ENCODE peak calls at places on chromosome 12, in ten cellular contexts. One of them, this sample, is unnamed.

GRCh38 chr12:93766802-93767523 is 89.8 kb downstream of the CRADD start:
- DNase-seq in neuronal stem cell: no peak
- DNase-seq in SK-N-MC: no peak
- DNase-seq in RWPE1: peak; percentile 55
- DNase-seq in uterus: no peak
- DNase-seq in endodermal cell: no peak
- DNase-seq in fibroblast of lung: peak; percentile 60
- DNase-seq in iPS DF 6.9: no peak
- DNase-seq in CD4-positive, alpha-beta memory T cell: peak; percentile 33
- DNase-seq in ovary: no peak
- DNase-seq in this sample: no peak

GRCh38 chr12:124506145-124506831 is 61.1 kb downstream of the NCOR2 start:
- DNase-seq in ovary: peak; percentile 90
- DNase-seq in fibroblast of lung: peak; percentile 77
- DNase-seq in neuronal stem cell: no peak
- DNase-seq in CD4-positive, alpha-beta memory T cell: no peak
- DNase-seq in iPS DF 6.9: no peak
- DNase-seq in RWPE1: no peak
- DNase-seq in endodermal cell: peak; percentile 77
- DNase-seq in SK-N-MC: no peak
- DNase-seq in uterus: peak; percentile 87
- DNase-seq in this sample: no peak

GRCh38 chr12:332581-333205 is 56.4 kb downstream of the KDM5A start:
- DNase-seq in iPS DF 6.9: no peak
- DNase-seq in SK-N-MC: no peak
- DNase-seq in uterus: no peak
- DNase-seq in endodermal cell: no peak
- DNase-seq in CD4-positive, alpha-beta memory T cell: no peak
- DNase-seq in ovary: no peak
- DNase-seq in neuronal stem cell: no peak
- DNase-seq in RWPE1: no peak
- DNase-seq in fibroblast of lung: peak; percentile 40
- DNase-seq in this sample: no peak

GRCh38 chr12:47816646-47817271 is 2.9 kb downstream of the HDAC7 start:
- DNase-seq in iPS DF 6.9: no peak
- DNase-seq in endodermal cell: peak; percentile 74
- DNase-seq in RWPE1: no peak
- DNase-seq in fibroblast of lung: no peak
- DNase-seq in SK-N-MC: no peak
- DNase-seq in ovary: peak; percentile 61
- DNase-seq in neuronal stem cell: no peak
- DNase-seq in CD4-positive, alpha-beta memory T cell: no peak
- DNase-seq in uterus: no peak
- DNase-seq in this sample: no peak

GRCh38 chr12:102847131-102847530 is 69.9 kb downstream of the PAH start:
- DNase-seq in iPS DF 6.9: no peak
- DNase-seq in endodermal cell: no peak
- DNase-seq in CD4-positive, alpha-beta memory T cell: no peak
- DNase-seq in uterus: no peak
- DNase-seq in ovary: no peak
- DNase-seq in neuronal stem cell: no peak
- DNase-seq in RWPE1: no peak
- DNase-seq in SK-N-MC: no peak
- DNase-seq in fibroblast of lung: no peak
- DNase-seq in this sample: no peak

GRCh38 chr12:121628536-121628935 is 2.2 kb downstream of the ORAI1 start:
- DNase-seq in CD4-positive, alpha-beta memory T cell: peak; percentile 10
- DNase-seq in endodermal cell: no peak
- DNase-seq in neuronal stem cell: no peak
- DNase-seq in SK-N-MC: no peak
- DNase-seq in fibroblast of lung: no peak
- DNase-seq in RWPE1: no peak
- DNase-seq in uterus: no peak
- DNase-seq in iPS DF 6.9: no peak
- DNase-seq in ovary: no peak
- DNase-seq in this sample: no peak

GRCh38 chr12:120292661-120293531 is at the start of gene RNU4-1:
- DNase-seq in RWPE1: peak; percentile 65
- DNase-seq in fibroblast of lung: peak; percentile 96
- DNase-seq in neuronal stem cell: peak; percentile 78
- DNase-seq in iPS DF 6.9: peak; percentile 87
- DNase-seq in endodermal cell: peak; percentile 96
- DNase-seq in SK-N-MC: peak; percentile 94
- DNase-seq in CD4-positive, alpha-beta memory T cell: peak; percentile 93
- DNase-seq in ovary: peak; percentile 70
- DNase-seq in uterus: peak; percentile 64
- DNase-seq in this sample: peak; percentile 20

GRCh38 chr12:47881826-47882427 is 22.9 kb downstream of the VDR start:
- DNase-seq in neuronal stem cell: no peak
- DNase-seq in SK-N-MC: no peak
- DNase-seq in CD4-positive, alpha-beta memory T cell: no peak
- DNase-seq in RWPE1: peak; percentile 42
- DNase-seq in ovary: no peak
- DNase-seq in endodermal cell: no peak
- DNase-seq in fibroblast of lung: peak; percentile 98
- DNase-seq in uterus: peak; percentile 28
- DNase-seq in iPS DF 6.9: no peak
- DNase-seq in this sample: no peak

GRCh38 chr12:95077341-95077740 is 3.9 kb upstream of the NR2C1 start:
- DNase-seq in CD4-positive, alpha-beta memory T cell: no peak
- DNase-seq in endodermal cell: no peak
- DNase-seq in SK-N-MC: no peak
- DNase-seq in ovary: no peak
- DNase-seq in uterus: no peak
- DNase-seq in fibroblast of lung: peak; percentile 18
- DNase-seq in RWPE1: no peak
- DNase-seq in iPS DF 6.9: no peak
- DNase-seq in neuronal stem cell: no peak
- DNase-seq in this sample: no peak

GRCh38 chr12:40701756-40702155 is 9.5 kb downstream of the CNTN1 start:
- DNase-seq in iPS DF 6.9: no peak
- DNase-seq in SK-N-MC: no peak
- DNase-seq in neuronal stem cell: no peak
- DNase-seq in ovary: no peak
- DNase-seq in fibroblast of lung: no peak
- DNase-seq in uterus: no peak
- DNase-seq in CD4-positive, alpha-beta memory T cell: no peak
- DNase-seq in endodermal cell: no peak
- DNase-seq in RWPE1: no peak
- DNase-seq in this sample: no peak

GRCh38 chr12:104930388-104931326 is 27.4 kb downstream of the SLC41A2 start:
- DNase-seq in RWPE1: no peak
- DNase-seq in uterus: no peak
- DNase-seq in neuronal stem cell: no peak
- DNase-seq in endodermal cell: no peak
- DNase-seq in SK-N-MC: no peak
- DNase-seq in CD4-positive, alpha-beta memory T cell: no peak
- DNase-seq in fibroblast of lung: peak; percentile 56
- DNase-seq in ovary: no peak
- DNase-seq in iPS DF 6.9: no peak
- DNase-seq in this sample: no peak

GRCh38 chr12:127078577-127079350 is 1188.2 kb upstream of the TMEM132C start:
- DNase-seq in endodermal cell: no peak
- DNase-seq in neuronal stem cell: no peak
- DNase-seq in SK-N-MC: peak; percentile 72
- DNase-seq in fibroblast of lung: no peak
- DNase-seq in iPS DF 6.9: no peak
- DNase-seq in CD4-positive, alpha-beta memory T cell: no peak
- DNase-seq in ovary: no peak
- DNase-seq in uterus: no peak
- DNase-seq in RWPE1: no peak
- DNase-seq in this sample: no peak

GRCh38 chr12:49323524-49324097 is 556 bp downstream of the TROAP start:
- DNase-seq in CD4-positive, alpha-beta memory T cell: no peak
- DNase-seq in ovary: no peak
- DNase-seq in iPS DF 6.9: no peak
- DNase-seq in RWPE1: no peak
- DNase-seq in fibroblast of lung: no peak
- DNase-seq in endodermal cell: no peak
- DNase-seq in SK-N-MC: no peak
- DNase-seq in neuronal stem cell: no peak
- DNase-seq in uterus: no peak
- DNase-seq in this sample: no peak

GRCh38 chr12:49327368-49327767 is 4.3 kb downstream of the TROAP start:
- DNase-seq in neuronal stem cell: no peak
- DNase-seq in endodermal cell: no peak
- DNase-seq in ovary: no peak
- DNase-seq in iPS DF 6.9: no peak
- DNase-seq in CD4-positive, alpha-beta memory T cell: no peak
- DNase-seq in fibroblast of lung: no peak
- DNase-seq in SK-N-MC: no peak
- DNase-seq in uterus: no peak
- DNase-seq in RWPE1: no peak
- DNase-seq in this sample: no peak

GRCh38 chr12:49325606-49326005 is 2.6 kb downstream of the TROAP start:
- DNase-seq in endodermal cell: no peak
- DNase-seq in ovary: no peak
- DNase-seq in CD4-positive, alpha-beta memory T cell: no peak
- DNase-seq in SK-N-MC: no peak
- DNase-seq in neuronal stem cell: no peak
- DNase-seq in iPS DF 6.9: no peak
- DNase-seq in RWPE1: no peak
- DNase-seq in uterus: no peak
- DNase-seq in fibroblast of lung: no peak
- DNase-seq in this sample: no peak

GRCh38 chr12:49322708-49323523 is at the start of gene TROAP:
- DNase-seq in endodermal cell: peak; percentile 100
- DNase-seq in SK-N-MC: peak; percentile 91
- DNase-seq in neuronal stem cell: peak; percentile 98
- DNase-seq in uterus: peak; percentile 97
- DNase-seq in ovary: peak; percentile 96
- DNase-seq in CD4-positive, alpha-beta memory T cell: peak; percentile 97
- DNase-seq in iPS DF 6.9: peak; percentile 96
- DNase-seq in fibroblast of lung: peak; percentile 96
- DNase-seq in RWPE1: peak; percentile 100
- DNase-seq in this sample: peak; percentile 96

DNA sequence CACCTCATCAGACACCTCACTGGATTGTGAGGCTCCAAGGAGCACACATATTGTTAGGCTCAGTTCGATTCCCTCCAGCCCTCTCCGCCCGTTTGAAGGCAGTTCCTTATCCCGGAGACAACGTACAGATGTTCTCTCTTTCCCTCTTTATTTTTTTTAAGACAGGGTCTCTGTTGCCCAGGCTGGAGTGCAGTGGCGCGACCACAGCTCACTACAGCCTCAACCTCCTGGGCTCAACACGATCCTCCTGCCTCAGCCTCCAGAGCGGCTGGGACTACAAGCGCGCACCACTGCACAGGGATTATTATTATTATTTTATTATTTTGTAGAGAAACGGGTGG is 718 bp upstream of the TROAP start:
- DNase-seq in neuronal stem cell: no peak
- DNase-seq in SK-N-MC: no peak
- DNase-seq in uterus: no peak
- DNase-seq in CD4-positive, alpha-beta memory T cell: no peak
- DNase-seq in RWPE1: no peak
- DNase-seq in ovary: no peak
- DNase-seq in iPS DF 6.9: no peak
- DNase-seq in fibroblast of lung: no peak
- DNase-seq in endodermal cell: peak; percentile 73
- DNase-seq in this sample: no peak
- H3K27ac ChIP-seq in neuronal stem cell: no peak overlapping the region
- H3K27ac ChIP-seq in SK-N-MC: peak overlapping the region; percentile 76
- H3K27ac ChIP-seq in uterus: peak overlapping the region; percentile 42
- H3K27ac ChIP-seq in CD4-positive, alpha-beta memory T cell: peak overlapping the region; percentile 51
- H3K27ac ChIP-seq in RWPE1: peak overlapping the region; percentile 78
- H3K27ac ChIP-seq in ovary: no peak overlapping the region
- H3K27ac ChIP-seq in iPS DF 6.9: no peak overlapping the region
- H3K27ac ChIP-seq in fibroblast of lung: peak overlapping the region; percentile 73
- H3K27ac ChIP-seq in endodermal cell: no peak overlapping the region
- H3K27ac ChIP-seq in this sample: no peak overlapping the region

DNA sequence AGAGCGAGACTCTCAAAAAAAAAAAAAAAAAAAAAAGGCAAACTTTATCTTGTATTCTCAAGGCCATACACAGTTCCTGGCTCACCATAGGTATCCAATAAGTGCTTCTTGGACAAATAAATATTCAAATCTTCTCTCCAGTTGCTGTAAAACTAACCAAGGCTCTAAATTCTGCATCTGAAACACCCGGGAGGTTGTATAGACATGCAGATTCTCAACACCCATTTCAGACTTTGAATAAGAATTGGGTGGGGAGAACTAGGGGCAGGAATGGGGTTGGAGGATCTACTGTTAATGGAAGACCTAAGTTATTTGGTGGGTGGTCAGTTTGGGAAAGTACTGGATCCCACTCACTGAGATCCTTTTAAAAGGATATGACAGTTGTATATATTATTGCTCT is 1.0 kb downstream of the GDF3 start:
- DNase-seq in SK-N-MC: no peak
- DNase-seq in iPS DF 6.9: no peak
- DNase-seq in neuronal stem cell: no peak
- DNase-seq in ovary: no peak
- DNase-seq in uterus: no peak
- DNase-seq in endodermal cell: no peak
- DNase-seq in RWPE1: no peak
- DNase-seq in CD4-positive, alpha-beta memory T cell: no peak
- DNase-seq in fibroblast of lung: no peak
- DNase-seq in this sample: no peak
- H3K27ac ChIP-seq in SK-N-MC: no peak overlapping the region
- H3K27ac ChIP-seq in iPS DF 6.9: no peak overlapping the region
- H3K27ac ChIP-seq in neuronal stem cell: no peak overlapping the region
- H3K27ac ChIP-seq in ovary: no peak overlapping the region
- H3K27ac ChIP-seq in uterus: no peak overlapping the region
- H3K27ac ChIP-seq in endodermal cell: no peak overlapping the region
- H3K27ac ChIP-seq in RWPE1: no peak overlapping the region
- H3K27ac ChIP-seq in CD4-positive, alpha-beta memory T cell: no peak overlapping the region
- H3K27ac ChIP-seq in fibroblast of lung: no peak overlapping the region
- H3K27ac ChIP-seq in this sample: no peak overlapping the region

GRCh38 chr12:132954471-132955048 is 1.5 kb downstream of the ZNF605 start:
- DNase-seq in RWPE1: peak; percentile 6
- DNase-seq in neuronal stem cell: no peak
- DNase-seq in endodermal cell: peak; percentile 41
- DNase-seq in CD4-positive, alpha-beta memory T cell: no peak
- DNase-seq in uterus: no peak
- DNase-seq in ovary: no peak
- DNase-seq in SK-N-MC: no peak
- DNase-seq in fibroblast of lung: peak; percentile 12
- DNase-seq in iPS DF 6.9: no peak
- DNase-seq in this sample: no peak
- H3K27ac ChIP-seq in RWPE1: peak overlapping the region; percentile 87
- H3K27ac ChIP-seq in neuronal stem cell: no peak overlapping the region
- H3K27ac ChIP-seq in endodermal cell: no peak overlapping the region
- H3K27ac ChIP-seq in CD4-positive, alpha-beta memory T cell: no peak overlapping the region
- H3K27ac ChIP-seq in uterus: no peak overlapping the region
- H3K27ac ChIP-seq in ovary: no peak overlapping the region
- H3K27ac ChIP-seq in SK-N-MC: peak overlapping the region; percentile 57
- H3K27ac ChIP-seq in fibroblast of lung: peak overlapping the region; percentile 60
- H3K27ac ChIP-seq in iPS DF 6.9: no peak overlapping the region
- H3K27ac ChIP-seq in this sample: no peak overlapping the region

DNA sequence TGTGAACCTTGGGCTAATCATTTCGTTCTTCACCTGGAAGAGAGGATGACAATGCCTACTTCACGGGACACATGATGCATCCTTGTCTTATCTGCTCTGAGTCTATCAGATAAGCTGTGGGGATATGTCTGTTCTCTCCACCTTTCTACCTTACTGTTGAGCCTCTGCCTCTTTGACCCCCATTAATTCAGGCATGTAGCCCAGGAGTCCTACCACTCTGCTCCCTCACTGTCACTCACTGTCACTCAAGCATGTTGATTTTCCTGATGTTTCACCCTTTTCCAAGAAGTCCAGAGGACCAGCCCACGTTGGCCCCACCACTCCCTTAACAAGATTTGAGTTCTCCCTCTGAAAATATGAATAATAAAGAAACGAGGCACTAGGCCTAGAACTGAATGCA is 6.3 kb upstream of the SMUG1 start:
- DNase-seq in fibroblast of lung: no peak
- DNase-seq in endodermal cell: no peak
- DNase-seq in SK-N-MC: no peak
- DNase-seq in neuronal stem cell: no peak
- DNase-seq in iPS DF 6.9: no peak
- DNase-seq in RWPE1: no peak
- DNase-seq in uterus: no peak
- DNase-seq in CD4-positive, alpha-beta memory T cell: no peak
- DNase-seq in ovary: no peak
- DNase-seq in this sample: no peak
- H3K27ac ChIP-seq in fibroblast of lung: no peak overlapping the region
- H3K27ac ChIP-seq in endodermal cell: no peak overlapping the region
- H3K27ac ChIP-seq in SK-N-MC: no peak overlapping the region
- H3K27ac ChIP-seq in neuronal stem cell: no peak overlapping the region
- H3K27ac ChIP-seq in iPS DF 6.9: no peak overlapping the region
- H3K27ac ChIP-seq in RWPE1: no peak overlapping the region
- H3K27ac ChIP-seq in uterus: no peak overlapping the region
- H3K27ac ChIP-seq in CD4-positive, alpha-beta memory T cell: no peak overlapping the region
- H3K27ac ChIP-seq in ovary: no peak overlapping the region
- H3K27ac ChIP-seq in this sample: no peak overlapping the region